ENCODE peak calls at places on chromosomes 1 and 21, in ten cellular contexts. N is body of pancreas, Q is Karpas-422, E is IMR-90, T is heart left ventricle, R is astrocyte of the cerebellum, X is RWPE2, A is HFF-Myc, P is kidney epithelial cell, F is ovary. V is an unnamed sample.

GRCh38 chr1:180571832-180572636 is 13.3 kb downstream of the OVAAL start:
- DNase-seq in N (no peak), Q (no peak), E (peak; percentile 50), T (no peak), R (no peak), X (no peak), A (no peak), P (no peak), F (no peak), V (no peak)

GRCh38 chr1:11174271-11174942 is 14.7 kb upstream of the ANGPTL7 start:
- DNase-seq in N (no peak), Q (no peak), E (no peak), T (no peak), R (no peak), X (no peak), A (no peak), P (no peak), F (no peak), V (no peak)

GRCh38 chr1:211497489-211498045 is 5.6 kb upstream of the RD3 start:
- DNase-seq in N (no peak), Q (no peak), E (no peak), T (no peak), R (no peak), X (no peak), A (no peak), P (no peak), F (no peak), V (no peak)

GRCh38 chr1:58572691-58573090 is 4.4 kb downstream of the TACSTD2 start:
- DNase-seq in N (peak; percentile 49), Q (no peak), E (no peak), T (no peak), R (no peak), X (peak; percentile 85), A (no peak), P (no peak), F (no peak), V (no peak)

GRCh38 chr1:913491-914252 is 10.1 kb upstream of the SAMD11 start:
- DNase-seq in N (no peak), Q (no peak), E (no peak), T (no peak), R (no peak), X (peak; percentile 54), A (no peak), P (no peak), F (no peak), V (no peak)

GRCh38 chr21:20570824-20571232 is 427.4 kb upstream of the NCAM2 start:
- DNase-seq in N (no peak), Q (no peak), E (no peak), T (no peak), R (no peak), X (no peak), A (no peak), P (no peak), F (no peak), V (no peak)

GRCh38 chr1:162943627-162944026 is 82.7 kb upstream of the CCDC190 start:
- DNase-seq in N (no peak), Q (no peak), E (peak; percentile 18), T (no peak), R (peak; percentile 26), X (no peak), A (peak; percentile 33), P (no peak), F (no peak), V (no peak)

GRCh38 chr1:15680614-15681345 is 3.3 kb upstream of the PLEKHM2 start:
- DNase-seq in N (peak; percentile 16), Q (no peak), E (peak; percentile 96), T (no peak), R (peak; percentile 53), X (no peak), A (no peak), P (peak; percentile 93), F (no peak), V (no peak)

GRCh38 chr1:38586993-38587646 is 272.5 kb downstream of the RRAGC start:
- DNase-seq in N (peak; percentile 40), Q (peak; percentile 75), E (no peak), T (no peak), R (no peak), X (no peak), A (no peak), P (no peak), F (no peak), V (peak; percentile 46)

GRCh38 chr1:228735871-228736586 is 750 bp downstream of the RHOU start:
- DNase-seq in N (peak; percentile 78), Q (no peak), E (peak; percentile 15), T (peak; percentile 42), R (no peak), X (no peak), A (no peak), P (no peak), F (peak; percentile 67), V (peak; percentile 72)

GRCh38 chr21:38965241-38965640 is 159.5 kb downstream of the ETS2 start:
- DNase-seq in N (no peak), Q (no peak), E (peak; percentile 51), T (no peak), R (no peak), X (no peak), A (no peak), P (no peak), F (no peak), V (no peak)

GRCh38 chr1:21931171-21932093 is 5.7 kb downstream of the HSPG2 start:
- DNase-seq in N (peak; percentile 78), Q (no peak), E (peak; percentile 88), T (peak; percentile 89), R (peak; percentile 43), X (no peak), A (no peak), P (no peak), F (peak; percentile 65), V (peak; percentile 63)

DNA sequence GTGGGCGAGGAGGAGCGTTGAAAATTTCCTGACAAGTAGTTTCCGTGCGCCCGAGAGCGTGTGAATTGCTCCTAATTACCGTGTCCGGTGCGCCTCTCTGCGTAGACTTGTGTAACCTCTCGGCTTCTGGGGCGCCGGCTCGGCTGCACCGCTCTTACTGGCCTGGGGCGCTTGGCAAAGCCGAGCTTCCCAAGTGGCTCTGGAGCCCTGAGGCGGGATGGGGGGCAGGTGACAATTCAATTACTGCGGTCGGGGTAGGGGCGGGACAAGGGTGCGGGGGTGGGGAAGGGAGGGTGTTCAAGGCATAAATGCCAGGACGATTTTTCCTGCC is 392 bp upstream of the DMRTA2 start:
- DNase-seq in N (no peak), Q (no peak), E (no peak), T (no peak), R (no peak), X (no peak), A (no peak), P (no peak), F (no peak), V (no peak)
- H3K4me3 ChIP-seq in N (no peak overlapping the region), Q (no peak overlapping the region), E (no peak overlapping the region), T (peak overlapping the region; percentile 9), R (no peak overlapping the region), X (no peak overlapping the region), A (peak overlapping the region; percentile 20), P (no peak overlapping the region), F (no peak overlapping the region), V (peak overlapping the region; percentile 34)

GRCh38 chr1:32336963-32337675 is 1.1 kb upstream of the MARCKSL1 start:
- DNase-seq in N (peak; percentile 65), Q (peak; percentile 84), E (peak; percentile 47), T (peak; percentile 70), R (no peak), X (no peak), A (no peak), P (no peak), F (no peak), V (no peak)
- H3K4me3 ChIP-seq in N (no peak overlapping the region), Q (peak overlapping the region; percentile 49), E (no peak overlapping the region), T (no peak overlapping the region), R (no peak overlapping the region), X (no peak overlapping the region), A (no peak overlapping the region), P (no peak overlapping the region), F (no peak overlapping the region), V (no peak overlapping the region)

GRCh38 chr1:226687476-226687875 is 51.6 kb downstream of the ITPKB start:
- DNase-seq in N (peak; percentile 23), Q (peak; percentile 87), E (no peak), T (no peak), R (no peak), X (no peak), A (no peak), P (no peak), F (no peak), V (no peak)
- H3K4me3 ChIP-seq in N (no peak overlapping the region), Q (peak overlapping the region; percentile 54), E (no peak overlapping the region), T (no peak overlapping the region), R (no peak overlapping the region), X (no peak overlapping the region), A (no peak overlapping the region), P (no peak overlapping the region), F (no peak overlapping the region), V (no peak overlapping the region)

GRCh38 chr1:103109291-103109920 is 1.1 kb upstream of the COL11A1 start:
- DNase-seq in N (no peak), Q (no peak), E (no peak), T (no peak), R (no peak), X (no peak), A (no peak), P (no peak), F (no peak), V (no peak)

GRCh38 chr1:103110701-103111100 is 2.4 kb upstream of the COL11A1 start:
- DNase-seq in N (no peak), Q (no peak), E (no peak), T (no peak), R (no peak), X (no peak), A (no peak), P (no peak), F (no peak), V (no peak)

GRCh38 chr1:103108525-103109150 is 316 bp upstream of the COL11A1 start:
- DNase-seq in N (no peak), Q (no peak), E (no peak), T (peak; percentile 24), R (peak; percentile 35), X (no peak), A (no peak), P (no peak), F (peak; percentile 13), V (no peak)

GRCh38 chr1:103106426-103107321 is 1.6 kb downstream of the COL11A1 start:
- DNase-seq in N (peak; percentile 46), Q (peak; percentile 57), E (peak; percentile 30), T (peak; percentile 33), R (peak; percentile 49), X (no peak), A (no peak), P (no peak), F (peak; percentile 15), V (no peak)

DNA sequence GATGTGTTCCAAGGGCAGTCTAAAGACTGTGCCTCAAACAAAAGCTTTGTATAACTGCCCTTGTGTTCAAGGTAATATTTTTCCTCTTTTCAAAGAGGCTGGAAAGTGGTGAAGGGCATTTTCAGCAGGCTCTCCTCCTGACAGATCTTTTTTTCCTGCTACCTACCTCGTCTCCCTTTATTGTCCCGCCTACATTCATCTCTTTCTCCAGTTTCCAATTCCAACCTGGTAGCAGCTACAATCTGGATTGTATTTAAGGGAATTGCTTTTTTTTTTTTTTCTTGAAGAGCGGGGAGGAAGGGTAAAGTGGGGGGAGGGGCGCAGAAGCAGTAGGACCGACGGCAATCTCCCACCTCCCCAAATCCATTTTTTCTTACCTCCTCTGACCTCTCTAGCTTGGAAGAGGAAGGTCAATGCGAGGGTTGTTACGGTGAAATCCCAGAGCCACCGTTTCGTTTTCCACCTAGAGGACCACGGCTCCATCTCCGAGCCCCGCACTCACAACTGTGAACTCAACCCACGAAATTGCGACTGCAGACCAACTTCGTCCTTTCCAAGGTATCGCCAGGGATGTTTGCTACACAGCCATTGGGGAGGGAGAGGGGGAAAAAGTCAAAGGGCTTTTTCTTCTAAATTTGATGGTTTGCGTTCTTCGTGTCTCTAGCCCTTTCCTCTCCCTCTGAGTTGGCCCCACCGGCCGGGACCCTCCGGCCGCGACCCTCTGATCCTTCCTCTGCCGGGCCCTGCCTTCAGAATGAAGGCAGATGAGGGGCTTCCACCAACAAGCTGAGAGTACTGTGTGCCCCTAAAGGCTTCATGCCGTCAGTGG is at the start of gene COL11A1:
- DNase-seq in N (no peak), Q (no peak), E (no peak), T (no peak), R (no peak), X (no peak), A (no peak), P (no peak), F (no peak), V (no peak)
- H3K4me3 ChIP-seq in N (no peak within 1 kb of the TSS), Q (no peak within 1 kb of the TSS), E (peak within 1 kb of the TSS; percentile 55), T (peak within 1 kb of the TSS; percentile 21), R (peak within 1 kb of the TSS; percentile 67), X (no peak within 1 kb of the TSS), A (peak within 1 kb of the TSS; percentile 61), P (peak within 1 kb of the TSS; percentile 37), F (peak within 1 kb of the TSS; percentile 37), V (no peak within 1 kb of the TSS)